ENCODE peak calls at places on chromosomes 11 and 22, in seven cellular contexts. A is K562, X is H1, B is HCT116, M is GM12878, Y is SK-N-SH, U is HepG2. R is an unnamed sample.
A peak's percentile ranks its signal among the peaks of the same experiment; 100 is the strongest.

GRCh38 chr11:120310875-120311274 is 14.2 kb upstream of the TLCD5 start:
- DNase-seq in A (no peak), X (no peak), B (no peak), M (no peak), Y (no peak), U (no peak), R (no peak)

GRCh38 chr22:48950151-48950915 is 877.3 kb downstream of the BRD1 start:
- DNase-seq in A (no peak), X (no peak), B (no peak), M (no peak), Y (no peak), U (no peak), R (no peak)

GRCh38 chr11:18367431-18367830 is 26.9 kb upstream of the LDHA start:
- DNase-seq in A (no peak), X (no peak), B (no peak), M (no peak), Y (no peak), U (no peak), R (no peak)

GRCh38 chr22:29302681-29303465 is 3.6 kb upstream of the GAS2L1 start:
- DNase-seq in A (no peak), X (no peak), B (no peak), M (no peak), Y (peak; percentile 43), U (no peak), R (no peak)

GRCh38 chr11:122186439-122187080 is 70.5 kb upstream of the BLID start:
- DNase-seq in A (no peak), X (no peak), B (peak; percentile 73), M (no peak), Y (no peak), U (no peak), R (no peak)

GRCh38 chr11:2263724-2264360 is 6.5 kb downstream of the ASCL2 start:
- DNase-seq in A (no peak), X (no peak), B (no peak), M (no peak), Y (no peak), U (no peak), R (no peak)

GRCh38 chr11:3201112-3201581 is 17.5 kb downstream of the MRGPRG start:
- DNase-seq in A (no peak), X (no peak), B (no peak), M (no peak), Y (peak; percentile 30), U (no peak), R (no peak)

GRCh38 chr11:31102875-31103274 is 266.7 kb downstream of the DCDC1 start:
- DNase-seq in A (no peak), X (no peak), B (no peak), M (no peak), Y (no peak), U (no peak), R (no peak)

GRCh38 chr11:61787928-61788491 is 4.4 kb downstream of the TMEM258 start:
- DNase-seq in A (peak; percentile 74), X (no peak), B (peak; percentile 48), M (no peak), Y (peak; percentile 74), U (peak; percentile 74), R (no peak)

GRCh38 chr11:2462092-2462985 is 17.5 kb downstream of the KCNQ1 start:
- DNase-seq in A (no peak), X (no peak), B (no peak), M (no peak), Y (no peak), U (no peak), R (no peak)

GRCh38 chr11:77046060-77046501 is 11.9 kb downstream of the B3GNT6 start:
- DNase-seq in A (peak; percentile 80), X (no peak), B (peak; percentile 37), M (no peak), Y (peak; percentile 92), U (no peak), R (peak; percentile 80)

GRCh38 chr11:13238879-13239514 is 38.6 kb upstream of the BMAL1 start:
- DNase-seq in A (peak; percentile 56), X (no peak), B (peak; percentile 57), M (no peak), Y (peak; percentile 32), U (peak; percentile 35), R (peak; percentile 7)

GRCh38 chr22:23033116-23033905 is 37.0 kb upstream of the GNAZ start:
- DNase-seq in A (no peak), X (no peak), B (no peak), M (no peak), Y (no peak), U (no peak), R (peak; percentile 26)

GRCh38 chr11:7098235-7098832 is 9.5 kb downstream of the RBMXL2 start:
- DNase-seq in A (peak; percentile 67), X (no peak), B (peak; percentile 50), M (peak; percentile 40), Y (peak; percentile 55), U (peak; percentile 49), R (peak; percentile 21)

GRCh38 chr11:10899542-10899830 is 41.6 kb upstream of the ZBED5 start:
- DNase-seq in A (peak; percentile 94), X (no peak), B (no peak), M (no peak), Y (peak; percentile 40), U (no peak), R (no peak)
- TF ChIP-seq JUND in A (peak; percentile 98), X (no peak), B (no peak), M (no peak), Y (no peak), U (no peak), R (no peak)

GRCh38 chr11:16605971-16606783 is 132.3 kb upstream of the C11orf58 start:
- DNase-seq in A (peak; percentile 94), X (peak; percentile 74), B (peak; percentile 74), M (peak; percentile 21), Y (peak; percentile 85), U (peak; percentile 75), R (peak; percentile 82)

GRCh38 chr11:16610213-16610737 is 128.2 kb upstream of the C11orf58 start:
- DNase-seq in A (no peak), X (no peak), B (no peak), M (no peak), Y (no peak), U (no peak), R (no peak)

GRCh38 chr11:16606784-16607674 is 131.4 kb upstream of the C11orf58 start:
- DNase-seq in A (peak; percentile 58), X (no peak), B (no peak), M (no peak), Y (peak; percentile 77), U (no peak), R (no peak)

GRCh38 chr11:16609769-16610168 is 128.7 kb upstream of the C11orf58 start:
- DNase-seq in A (no peak), X (no peak), B (no peak), M (no peak), Y (no peak), U (no peak), R (no peak)

DNA sequence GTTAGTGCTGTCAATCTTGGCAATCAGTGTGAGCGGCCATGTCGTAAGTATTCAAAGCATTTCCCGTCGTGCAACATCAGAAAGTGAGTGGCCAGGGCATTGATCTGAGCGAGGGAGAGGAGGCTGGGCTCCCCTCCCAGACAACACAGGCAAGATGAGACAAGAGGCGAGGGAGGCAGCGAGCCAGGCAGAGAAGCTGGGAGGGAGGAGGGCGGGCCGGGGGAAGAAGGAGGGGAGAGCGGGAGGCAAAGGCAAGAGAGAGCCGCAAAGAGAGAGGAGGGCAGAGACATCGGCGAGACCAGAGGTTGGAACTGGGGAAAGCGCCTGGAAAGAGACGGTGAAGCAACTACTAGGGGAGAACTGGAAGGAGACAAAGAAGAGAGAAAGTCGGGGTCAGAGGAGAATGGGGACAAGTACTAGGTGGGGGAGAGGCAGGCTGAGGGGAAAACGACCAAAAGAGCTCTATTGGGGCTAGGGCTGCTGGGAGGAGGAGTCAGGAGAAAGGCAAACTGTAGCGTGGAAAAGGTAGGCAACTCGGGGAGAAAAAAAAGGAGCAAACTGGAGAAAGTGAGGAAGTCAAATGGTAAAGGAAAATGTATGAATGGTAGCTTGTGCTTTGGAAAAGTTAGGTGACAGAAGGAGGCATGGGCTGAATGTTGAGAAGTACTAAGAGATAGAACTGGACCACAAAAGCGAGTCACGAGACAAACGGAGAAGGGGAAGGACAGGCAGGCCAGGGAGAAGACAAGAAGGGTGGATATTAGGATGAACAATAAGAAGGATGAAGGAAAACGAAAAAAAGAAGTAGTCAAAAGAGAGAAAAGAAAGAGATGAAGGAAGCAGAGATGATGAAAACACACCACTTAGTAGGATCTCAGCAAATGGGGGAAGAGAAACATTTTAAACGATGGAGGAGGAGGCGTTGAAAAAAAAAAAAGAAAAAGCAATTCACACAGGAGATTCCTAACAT is 130.5 kb upstream of the C11orf58 start:
- DNase-seq in A (peak; percentile 80), X (no peak), B (no peak), M (no peak), Y (peak; percentile 69), U (no peak), R (no peak)
- TF ChIP-seq JUND in A (no peak), X (no peak), B (no peak), M (no peak), Y (no peak), U (no peak), R (no peak)

DNA sequence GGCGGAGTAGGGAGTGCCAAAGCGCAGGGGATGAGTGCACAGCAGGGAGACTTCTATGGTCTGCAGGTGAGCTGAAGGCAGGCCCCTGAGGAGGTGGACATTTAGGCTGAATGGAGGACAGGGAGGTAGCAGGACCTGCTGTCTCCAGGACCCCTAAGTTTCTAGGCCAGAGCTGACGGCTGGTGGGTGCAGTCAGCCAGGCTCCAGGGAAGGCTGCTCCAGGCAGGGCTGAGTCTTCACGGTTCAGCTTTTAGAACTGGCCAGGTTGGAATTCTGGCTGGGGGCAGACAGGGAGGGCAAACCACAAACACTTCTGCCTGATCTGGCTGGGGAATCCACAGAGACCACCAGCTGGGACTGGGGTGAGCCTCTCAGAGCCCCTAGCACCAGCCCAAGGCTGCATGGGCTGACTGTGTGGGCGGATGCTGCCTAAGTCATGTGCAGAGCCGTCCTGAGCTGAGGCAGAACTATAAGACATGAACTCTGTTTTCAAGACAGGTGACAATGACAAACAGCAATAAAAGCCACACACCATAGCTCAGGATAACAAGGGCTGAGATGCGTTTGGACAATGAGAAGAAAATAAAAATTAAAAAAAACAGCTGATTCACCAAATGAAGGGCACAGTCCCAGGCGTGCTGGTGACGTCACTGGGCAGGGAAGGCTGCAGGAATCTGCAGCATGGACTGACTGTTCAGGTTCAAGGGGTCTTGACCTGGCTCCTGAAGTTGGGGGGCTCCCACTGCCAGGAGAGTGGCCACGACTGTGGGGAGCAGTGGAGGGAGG is 10.4 kb upstream of the MALAT1 start:
- DNase-seq in A (peak; percentile 41), X (no peak), B (no peak), M (no peak), Y (no peak), U (no peak), R (no peak)
- TF ChIP-seq JUND in A (no peak), X (no peak), B (no peak), M (no peak), Y (no peak), U (no peak), R (no peak)

DNA sequence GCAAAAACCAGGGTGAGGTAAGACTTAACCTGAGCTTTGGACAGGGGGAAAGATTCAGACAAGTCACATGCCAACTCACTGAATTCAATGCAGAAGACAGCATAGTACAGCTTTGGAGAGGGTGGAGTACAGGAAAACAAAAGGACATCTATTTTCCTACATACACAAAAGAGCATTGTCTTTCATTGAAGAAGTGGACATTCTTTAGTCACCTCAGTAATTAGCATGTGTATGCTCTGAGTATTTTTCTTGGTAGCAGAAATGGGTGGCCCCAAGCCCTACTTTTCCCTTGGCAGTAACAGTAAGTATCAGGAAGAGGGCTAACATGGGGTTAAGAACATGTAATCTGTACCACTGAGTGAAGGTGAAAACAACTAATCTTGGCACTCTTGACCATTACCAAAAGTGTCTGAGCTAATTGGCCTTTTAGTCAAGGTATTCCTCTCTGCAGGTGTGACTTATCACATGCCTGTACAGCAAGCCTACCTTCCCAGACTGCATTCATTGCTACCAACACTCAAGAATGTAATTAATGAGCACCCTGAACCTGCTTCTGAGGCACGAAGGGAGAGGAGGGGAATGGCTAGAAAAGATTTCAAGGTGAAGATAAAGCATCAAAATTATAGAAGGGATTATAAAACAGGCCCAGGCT is 33.9 kb downstream of the SYTL2 start:
- DNase-seq in A (no peak), X (no peak), B (no peak), M (no peak), Y (no peak), U (peak; percentile 13), R (no peak)
- TF ChIP-seq JUND in A (no peak), X (no peak), B (no peak), M (no peak), Y (no peak), U (no peak), R (no peak)

R was measured in T47D.